ENCODE peak calls at places on chromosome 9, in four cellular contexts. I is right lobe of liver, K is PC-3, L is heart right ventricle. M is an unnamed sample.

GRCh38 chr9:3865373-3865772 is 339.6 kb upstream of the RFX3 start:
- DNase-seq in I (no peak), K (peak), L (no peak), M (no peak)

GRCh38 chr9:90775657-90776056 is 26.0 kb upstream of the SYK start:
- DNase-seq in I (no peak), K (no peak), L (no peak), M (no peak)

GRCh38 chr9:133945977-133946753 is 46.0 kb downstream of the VAV2 start:
- DNase-seq in I (peak), K (no peak), L (no peak), M (no peak)

GRCh38 chr9:76717611-76718010 is 46.6 kb upstream of the PCA3 start:
- DNase-seq in I (no peak), K (no peak), L (no peak), M (no peak)

GRCh38 chr9:23665635-23666034 is 160.4 kb downstream of the ELAVL2 start:
- DNase-seq in I (no peak), K (no peak), L (no peak), M (no peak)

GRCh38 chr9:36796671-36797419 is 224.2 kb downstream of the MELK start:
- DNase-seq in I (no peak), K (no peak), L (no peak), M (no peak)

GRCh38 chr9:133113163-133113927 is 7.7 kb downstream of the RALGDS start:
- DNase-seq in I (peak), K (no peak), L (peak), M (no peak)

GRCh38 chr9:114085404-114085803 is 7.3 kb upstream of the AMBP start:
- DNase-seq in I (no peak), K (no peak), L (no peak), M (no peak)

GRCh38 chr9:8366161-8366926 is 566.8 kb upstream of the DMAC1 start:
- DNase-seq in I (no peak), K (peak), L (no peak), M (no peak)

GRCh38 chr9:23663536-23663935 is 162.5 kb downstream of the ELAVL2 start:
- DNase-seq in I (no peak), K (peak), L (no peak), M (no peak)

GRCh38 chr9:69391946-69392345 is 66.9 kb downstream of the ENTREP1 start:
- DNase-seq in I (no peak), K (no peak), L (peak), M (no peak)

DNA sequence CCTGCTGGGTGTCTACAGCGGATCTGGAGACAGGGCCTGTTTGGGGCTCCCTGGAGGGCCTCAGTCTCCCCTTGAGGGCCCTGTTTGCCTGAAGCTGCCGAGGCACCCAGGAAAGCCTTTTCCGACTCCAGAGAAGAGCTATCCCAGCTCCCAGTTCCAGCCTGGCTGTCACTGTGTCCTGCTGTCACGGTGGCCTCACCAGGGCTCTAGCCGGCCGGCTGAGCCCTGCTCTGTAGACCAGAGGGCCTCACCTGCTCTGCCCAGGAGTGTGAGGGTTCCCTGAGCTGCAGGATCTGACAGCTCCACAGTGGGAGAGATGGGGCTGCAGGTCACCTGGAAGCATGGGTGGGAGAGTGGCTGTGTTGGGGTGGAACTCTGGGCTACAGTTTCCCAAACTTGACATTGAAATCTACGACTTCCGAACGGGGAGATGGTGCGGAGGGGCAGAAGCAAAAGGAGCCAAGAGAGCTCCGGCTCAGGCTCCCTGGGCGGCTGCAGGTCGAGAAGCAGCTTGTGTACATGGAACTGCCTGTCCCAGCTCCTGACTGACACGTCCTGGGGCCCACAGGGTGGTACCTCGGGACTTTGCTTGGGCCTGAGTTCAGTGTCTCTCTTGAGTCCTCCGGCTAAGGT is 94.9 kb downstream of the CACNA1B start:
- DNase-seq in I (no peak), K (no peak), L (no peak), M (no peak)
- H3K27ac ChIP-seq in I (no peak), K (no peak), L (no peak), M (no peak)

GRCh38 chr9:120870206-120870605 is 6.8 kb downstream of the PHF19 start:
- DNase-seq in I (no peak), K (no peak), L (no peak), M (no peak)
- H3K27ac ChIP-seq in I (no peak), K (no peak), L (no peak), M (no peak)

GRCh38 chr9:85726737-85727136 is 15.0 kb downstream of the AGTPBP1 start:
- DNase-seq in I (no peak), K (no peak), L (no peak), M (no peak)

GRCh38 chr9:85717220-85717619 is 24.5 kb downstream of the AGTPBP1 start:
- DNase-seq in I (no peak), K (no peak), L (no peak), M (no peak)

GRCh38 chr9:85727500-85727899 is 14.3 kb downstream of the AGTPBP1 start:
- DNase-seq in I (no peak), K (no peak), L (no peak), M (no peak)

GRCh38 chr9:85723220-85723619 is 18.5 kb downstream of the AGTPBP1 start:
- DNase-seq in I (no peak), K (no peak), L (peak), M (peak)
- H3K27ac ChIP-seq in I (no peak), K (no peak), L (no peak), M (peak)

GRCh38 chr9:135906291-135907005 is 898 bp downstream of the CAMSAP1 start:
- DNase-seq in I (no peak), K (peak), L (no peak), M (no peak)
- H3K27ac ChIP-seq in I (peak), K (peak), L (peak), M (no peak)

GRCh38 chr9:105694848-105695581 is 674 bp downstream of the TMEM38B start:
- DNase-seq in I (peak), K (peak), L (peak), M (no peak)

GRCh38 chr9:105698348-105698747 is 4.0 kb downstream of the TMEM38B start:
- DNase-seq in I (no peak), K (no peak), L (no peak), M (no peak)

GRCh38 chr9:105700598-105701544 is 6.5 kb downstream of the TMEM38B start:
- DNase-seq in I (no peak), K (no peak), L (no peak), M (no peak)

GRCh38 chr9:105696219-105696793 is 2.0 kb downstream of the TMEM38B start:
- DNase-seq in I (no peak), K (no peak), L (no peak), M (no peak)

GRCh38 chr9:105697871-105698270 is 3.5 kb downstream of the TMEM38B start:
- DNase-seq in I (no peak), K (no peak), L (no peak), M (no peak)
- H3K27ac ChIP-seq in I (no peak), K (no peak), L (no peak), M (no peak)

DNA sequence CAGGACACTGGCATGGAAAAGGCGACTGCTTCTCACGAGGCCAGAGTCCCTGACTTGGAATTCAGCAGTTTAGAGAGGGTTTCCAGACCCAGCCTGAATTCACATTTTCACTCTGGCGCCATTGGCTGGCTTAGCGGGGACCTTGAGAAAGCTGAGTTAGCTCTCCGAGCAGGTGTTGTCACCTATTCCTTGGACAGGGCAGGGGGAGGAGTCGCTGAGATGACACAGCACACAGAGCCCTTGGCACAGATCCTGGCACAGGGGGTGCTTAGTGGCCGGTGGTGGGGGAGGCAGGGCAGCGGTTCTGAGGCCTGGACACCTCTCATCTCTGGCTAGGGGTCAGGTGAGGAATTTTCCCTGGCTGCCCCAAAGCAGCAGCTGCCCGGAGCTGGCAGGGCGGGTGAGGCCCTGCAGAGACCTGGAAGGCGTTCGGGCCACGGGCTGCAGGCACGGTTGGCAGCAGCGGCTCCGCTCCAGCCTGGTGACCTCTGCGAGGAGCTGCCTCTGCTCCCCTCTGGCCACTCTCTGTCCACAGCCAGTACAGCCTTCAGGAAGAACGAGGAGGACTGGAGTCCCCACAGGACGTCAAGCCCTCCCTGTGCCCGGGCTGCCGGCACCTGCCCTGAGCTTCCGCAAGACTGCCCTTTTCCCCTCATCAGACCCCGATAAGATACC is 72.4 kb upstream of the RAPGEF1 start:
- DNase-seq in I (no peak), K (no peak), L (no peak), M (no peak)
- H3K27ac ChIP-seq in I (no peak), K (no peak), L (no peak), M (no peak)

GRCh38 chr9:38482918-38483592 is 58.8 kb upstream of the IGFBPL1 start:
- DNase-seq in I (no peak), K (peak), L (no peak), M (no peak)

GRCh38 chr9:38486056-38486455 is 61.8 kb upstream of the IGFBPL1 start:
- DNase-seq in I (no peak), K (no peak), L (no peak), M (no peak)

GRCh38 chr9:38486837-38487236 is 62.6 kb upstream of the IGFBPL1 start:
- DNase-seq in I (no peak), K (no peak), L (no peak), M (no peak)

GRCh38 chr9:38488156-38488698 is 64.0 kb upstream of the IGFBPL1 start:
- DNase-seq in I (no peak), K (no peak), L (no peak), M (no peak)

GRCh38 chr9:38484076-38484637 is 59.9 kb upstream of the IGFBPL1 start:
- DNase-seq in I (no peak), K (no peak), L (no peak), M (no peak)
- H3K27ac ChIP-seq in I (no peak), K (no peak), L (no peak), M (no peak)

GRCh38 chr9:121326130-121326838 is 43.8 kb downstream of the STOM start:
- DNase-seq in I (peak), K (peak), L (peak), M (no peak)
- H3K27ac ChIP-seq in I (peak), K (no peak), L (peak), M (peak)

DNA sequence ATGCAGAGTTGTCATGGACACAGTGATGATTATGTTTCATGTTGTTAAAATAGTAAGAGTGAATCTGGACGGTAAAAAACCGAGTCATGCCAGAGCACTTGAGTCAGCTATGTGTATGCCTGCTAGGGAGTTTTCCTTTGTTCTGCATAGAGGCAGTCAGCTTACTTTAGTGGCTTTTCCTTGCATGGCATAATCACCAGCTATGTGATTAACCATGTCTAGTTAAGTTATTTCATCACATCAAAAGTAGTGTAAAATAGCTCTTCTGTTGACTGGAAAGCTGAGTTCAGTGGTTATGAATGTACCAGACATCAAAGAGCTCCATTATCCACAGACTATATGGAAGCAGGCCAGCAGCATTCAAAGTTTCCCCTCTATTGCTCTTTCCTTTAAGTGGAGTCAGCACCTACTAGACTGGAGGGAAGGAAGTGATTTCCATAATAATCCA is 989.8 kb downstream of the TLE1 start:
- DNase-seq in I (no peak), K (peak), L (no peak), M (no peak)
- H3K27ac ChIP-seq in I (no peak), K (peak), L (no peak), M (no peak)

DNA sequence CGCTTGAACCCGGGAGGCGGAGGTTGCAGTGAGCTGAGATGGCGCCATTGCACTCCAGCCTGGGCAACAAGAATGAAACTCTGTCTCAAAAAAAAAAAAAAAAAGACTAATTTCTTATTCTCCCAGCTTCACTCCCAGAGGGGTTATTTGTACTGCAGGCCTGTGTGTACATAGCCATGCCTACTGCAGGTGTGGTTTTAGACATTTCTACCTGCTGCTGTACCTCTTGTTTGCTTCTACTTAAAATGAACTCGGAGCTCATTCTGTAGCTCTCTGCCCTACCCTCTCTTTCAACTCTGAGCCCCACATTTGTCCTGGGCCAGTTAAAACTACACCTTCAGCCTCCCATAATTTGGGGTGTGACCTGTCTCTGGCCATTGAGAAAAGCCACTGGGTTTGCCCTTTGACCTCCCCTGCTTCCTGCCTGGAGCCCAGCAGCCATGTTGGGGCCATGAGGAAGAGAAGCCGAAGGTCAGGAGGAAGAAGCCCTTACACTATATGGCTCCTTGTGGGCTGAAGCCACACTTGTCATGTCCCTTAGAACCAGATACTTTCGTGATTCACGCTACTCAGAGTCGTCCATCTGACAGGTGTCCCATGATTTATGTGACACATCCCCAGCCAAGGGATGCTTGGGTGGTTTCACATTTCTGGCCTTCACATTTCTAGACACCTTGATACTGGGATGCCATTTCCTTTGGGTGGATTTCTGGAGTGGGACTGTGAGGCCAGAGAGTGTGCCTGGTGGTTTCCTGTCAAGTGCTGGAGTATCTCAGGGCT is 9.4 kb upstream of the CARD19 start:
- DNase-seq in I (peak), K (no peak), L (no peak), M (no peak)
- H3K27ac ChIP-seq in I (no peak), K (no peak), L (no peak), M (no peak)

M was measured in caudate nucleus.